ENCODE peak calls at places on chromosomes 3 and 15, in four cellular contexts. One of them, this sample, is unnamed.

GRCh38 chr3:43769097-43769470 is 78.3 kb downstream of the ABHD5 start:
- DNase-seq in bronchial epithelial cell: no peak
- DNase-seq in esophagus muscularis mucosa: no peak
- DNase-seq in psoas muscle: no peak
- DNase-seq in this sample: no peak

GRCh38 chr3:109023656-109024254 is 70.1 kb upstream of the GUCA1C start:
- DNase-seq in bronchial epithelial cell: peak; percentile 42
- DNase-seq in esophagus muscularis mucosa: no peak
- DNase-seq in psoas muscle: no peak
- DNase-seq in this sample: peak; percentile 41

GRCh38 chr3:123584284-123584987 is 417 bp downstream of the HACD2 start:
- DNase-seq in bronchial epithelial cell: no peak
- DNase-seq in esophagus muscularis mucosa: peak; percentile 66
- DNase-seq in psoas muscle: peak; percentile 78
- DNase-seq in this sample: no peak

GRCh38 chr3:325495-325894 is 128.9 kb downstream of the CHL1 start:
- DNase-seq in bronchial epithelial cell: no peak
- DNase-seq in esophagus muscularis mucosa: no peak
- DNase-seq in psoas muscle: no peak
- DNase-seq in this sample: no peak

GRCh38 chr15:80208758-80209734 is 43.0 kb downstream of the CTXND1 start:
- DNase-seq in bronchial epithelial cell: no peak
- DNase-seq in esophagus muscularis mucosa: peak; percentile 66
- DNase-seq in psoas muscle: no peak
- DNase-seq in this sample: no peak

GRCh38 chr15:25989327-25989726 is 126.2 kb upstream of the ATP10A start:
- DNase-seq in bronchial epithelial cell: no peak
- DNase-seq in esophagus muscularis mucosa: peak; percentile 78
- DNase-seq in psoas muscle: no peak
- DNase-seq in this sample: no peak

GRCh38 chr3:132870596-132870995 is 148.4 kb upstream of the NPHP3 start:
- DNase-seq in bronchial epithelial cell: no peak
- DNase-seq in esophagus muscularis mucosa: no peak
- DNase-seq in psoas muscle: no peak
- DNase-seq in this sample: no peak

GRCh38 chr3:123352134-123352554 is 96.7 kb downstream of the ADCY5 start:
- DNase-seq in bronchial epithelial cell: no peak
- DNase-seq in esophagus muscularis mucosa: no peak
- DNase-seq in psoas muscle: no peak
- DNase-seq in this sample: no peak

GRCh38 chr3:128369106-128369708 is 97.5 kb downstream of the DNAJB8 start:
- DNase-seq in bronchial epithelial cell: no peak
- DNase-seq in esophagus muscularis mucosa: no peak
- DNase-seq in psoas muscle: no peak
- DNase-seq in this sample: no peak

GRCh38 chr15:66131200-66131599 is 122.3 kb downstream of the MEGF11 start:
- DNase-seq in bronchial epithelial cell: no peak
- DNase-seq in esophagus muscularis mucosa: no peak
- DNase-seq in psoas muscle: no peak
- DNase-seq in this sample: no peak

GRCh38 chr15:58758141-58758540 is 8.6 kb upstream of the ADAM10 start:
- DNase-seq in bronchial epithelial cell: no peak
- DNase-seq in esophagus muscularis mucosa: no peak
- DNase-seq in psoas muscle: no peak
- DNase-seq in this sample: peak; percentile 58

GRCh38 chr3:141392018-141392370 is 23.7 kb downstream of the ZBTB38 start:
- DNase-seq in bronchial epithelial cell: no peak
- DNase-seq in esophagus muscularis mucosa: no peak
- DNase-seq in psoas muscle: no peak
- DNase-seq in this sample: no peak

GRCh38 chr3:111539351-111540331 is 2.4 kb upstream of the CD96 start:
- DNase-seq in bronchial epithelial cell: peak; percentile 49
- DNase-seq in esophagus muscularis mucosa: no peak
- DNase-seq in psoas muscle: peak; percentile 50
- DNase-seq in this sample: peak; percentile 49

GRCh38 chr15:71469393-71469792 is 341.0 kb upstream of the NR2E3 start:
- DNase-seq in bronchial epithelial cell: no peak
- DNase-seq in esophagus muscularis mucosa: no peak
- DNase-seq in psoas muscle: no peak
- DNase-seq in this sample: peak; percentile 30

GRCh38 chr3:66441124-66441523 is 59.7 kb downstream of the LRIG1 start:
- DNase-seq in bronchial epithelial cell: peak; percentile 82
- DNase-seq in esophagus muscularis mucosa: no peak
- DNase-seq in psoas muscle: no peak
- DNase-seq in this sample: peak; percentile 38

GRCh38 chr15:101045835-101046691 is 126.9 kb downstream of the LRRK1 start:
- DNase-seq in bronchial epithelial cell: no peak
- DNase-seq in esophagus muscularis mucosa: peak; percentile 74
- DNase-seq in psoas muscle: no peak
- DNase-seq in this sample: no peak

GRCh38 chr3:188133646-188134045 is 20.3 kb upstream of the LPP start:
- DNase-seq in bronchial epithelial cell: no peak
- DNase-seq in esophagus muscularis mucosa: no peak
- DNase-seq in psoas muscle: no peak
- DNase-seq in this sample: peak; percentile 39

GRCh38 chr15:59137566-59137965 is 32.6 kb downstream of the CCNB2 start:
- DNase-seq in bronchial epithelial cell: no peak
- DNase-seq in esophagus muscularis mucosa: no peak
- DNase-seq in psoas muscle: no peak
- DNase-seq in this sample: no peak

GRCh38 chr3:117130222-117130621 is 420.6 kb downstream of the TUSC7 start:
- DNase-seq in bronchial epithelial cell: no peak
- DNase-seq in esophagus muscularis mucosa: no peak
- DNase-seq in psoas muscle: no peak
- DNase-seq in this sample: no peak

GRCh38 chr3:134567605-134568004 is 81.7 kb downstream of the CEP63 start:
- DNase-seq in bronchial epithelial cell: no peak
- DNase-seq in esophagus muscularis mucosa: no peak
- DNase-seq in psoas muscle: no peak
- DNase-seq in this sample: no peak

GRCh38 chr3:15205934-15206661 is at the start of gene CAPN7:
- DNase-seq in bronchial epithelial cell: peak; percentile 79
- DNase-seq in esophagus muscularis mucosa: peak; percentile 96
- DNase-seq in psoas muscle: peak; percentile 98
- DNase-seq in this sample: peak; percentile 95

GRCh38 chr3:182921665-182922355 is 58.5 kb downstream of the DCUN1D1 start:
- DNase-seq in bronchial epithelial cell: no peak
- DNase-seq in esophagus muscularis mucosa: no peak
- DNase-seq in psoas muscle: no peak
- DNase-seq in this sample: peak; percentile 55

GRCh38 chr15:43249236-43249635 is 17.5 kb downstream of the TGM5 start:
- DNase-seq in bronchial epithelial cell: no peak
- DNase-seq in esophagus muscularis mucosa: no peak
- DNase-seq in psoas muscle: no peak
- DNase-seq in this sample: no peak

GRCh38 chr3:53169045-53169831 is 8.2 kb downstream of the PRKCD start:
- DNase-seq in bronchial epithelial cell: no peak
- DNase-seq in esophagus muscularis mucosa: no peak
- DNase-seq in psoas muscle: no peak
- DNase-seq in this sample: peak; percentile 7

GRCh38 chr3:114584734-114585371 is 291.0 kb downstream of the TIGIT start:
- DNase-seq in bronchial epithelial cell: no peak
- DNase-seq in esophagus muscularis mucosa: no peak
- DNase-seq in psoas muscle: no peak
- DNase-seq in this sample: no peak

DNA sequence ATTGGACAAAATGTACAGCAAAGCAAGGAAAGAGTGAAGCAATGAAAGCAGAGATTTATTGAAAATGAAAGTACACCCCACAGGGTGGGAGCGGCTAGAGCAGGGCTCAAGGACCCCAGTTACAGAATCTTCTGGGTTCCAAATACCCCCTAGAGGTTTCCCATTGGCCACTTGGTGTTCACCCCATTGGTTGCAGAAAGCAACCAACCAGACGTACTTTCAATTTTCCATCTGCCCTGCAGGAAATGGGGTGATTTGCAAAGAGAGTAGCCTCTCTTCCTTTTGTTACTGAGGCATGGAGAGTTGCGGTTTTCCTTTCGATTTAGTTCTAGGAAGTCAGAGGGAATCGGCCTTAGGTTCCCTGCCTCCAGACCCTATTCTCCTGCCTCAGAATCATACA is 2.4 kb downstream of the PML start:
- DNase-seq in bronchial epithelial cell: no peak
- DNase-seq in esophagus muscularis mucosa: no peak
- DNase-seq in psoas muscle: no peak
- DNase-seq in this sample: peak; percentile 89
- H3K4me3 ChIP-seq in bronchial epithelial cell: no peak overlapping the region
- H3K4me3 ChIP-seq in esophagus muscularis mucosa: peak overlapping the region; percentile 87
- H3K4me3 ChIP-seq in psoas muscle: peak overlapping the region; percentile 92
- H3K4me3 ChIP-seq in this sample: peak overlapping the region; percentile 78

GRCh38 chr15:55921744-55922143 is 71.7 kb downstream of the NEDD4 start:
- DNase-seq in bronchial epithelial cell: no peak
- DNase-seq in esophagus muscularis mucosa: no peak
- DNase-seq in psoas muscle: no peak
- DNase-seq in this sample: no peak
- TF ChIP-seq CTCF in bronchial epithelial cell: no peak
- TF ChIP-seq CTCF in esophagus muscularis mucosa: no peak
- TF ChIP-seq CTCF in psoas muscle: no peak
- TF ChIP-seq CTCF in this sample: peak; percentile 12

GRCh38 chr3:129428020-129428381 is 435 bp downstream of the EFCAB12 start:
- DNase-seq in bronchial epithelial cell: no peak
- DNase-seq in esophagus muscularis mucosa: no peak
- DNase-seq in psoas muscle: no peak
- DNase-seq in this sample: no peak
- H3K4me3 ChIP-seq in bronchial epithelial cell: peak overlapping the region; percentile 50
- H3K4me3 ChIP-seq in esophagus muscularis mucosa: peak overlapping the region; percentile 57
- H3K4me3 ChIP-seq in psoas muscle: peak overlapping the region; percentile 73
- H3K4me3 ChIP-seq in this sample: peak overlapping the region; percentile 73

DNA sequence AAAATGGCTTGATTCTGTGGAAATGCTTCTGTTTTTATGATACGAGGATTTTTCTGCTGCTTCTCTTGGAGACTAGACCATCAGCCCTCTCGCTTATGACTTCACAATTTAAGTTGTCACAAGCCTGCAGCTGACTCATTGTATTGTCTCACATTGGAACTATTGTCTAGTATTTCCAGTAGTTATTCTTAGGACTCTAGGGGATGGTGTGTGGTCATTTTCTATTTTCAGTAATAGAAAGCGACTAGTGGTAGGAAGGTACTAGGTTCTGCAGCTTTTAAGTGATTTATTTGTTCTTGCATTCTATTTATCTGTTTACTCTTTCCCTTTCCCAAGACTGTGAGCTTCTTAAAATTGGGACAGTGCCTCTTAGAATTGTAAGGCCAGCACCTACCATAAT is 66.3 kb upstream of the CRTC3 start:
- DNase-seq in bronchial epithelial cell: peak; percentile 60
- DNase-seq in esophagus muscularis mucosa: no peak
- DNase-seq in psoas muscle: no peak
- DNase-seq in this sample: peak; percentile 62
- TF ChIP-seq CTCF in bronchial epithelial cell: no peak
- TF ChIP-seq CTCF in esophagus muscularis mucosa: peak; percentile 14
- TF ChIP-seq CTCF in psoas muscle: peak; percentile 25
- TF ChIP-seq CTCF in this sample: no peak

GRCh38 chr15:70099167-70099965 is 1.6 kb upstream of the TLE3 start:
- DNase-seq in bronchial epithelial cell: peak; percentile 93
- DNase-seq in esophagus muscularis mucosa: peak; percentile 100
- DNase-seq in psoas muscle: peak; percentile 100
- DNase-seq in this sample: peak; percentile 100

GRCh38 chr15:70100495-70101331 is 3.0 kb upstream of the TLE3 start:
- DNase-seq in bronchial epithelial cell: no peak
- DNase-seq in esophagus muscularis mucosa: no peak
- DNase-seq in psoas muscle: peak; percentile 75
- DNase-seq in this sample: peak; percentile 87

GRCh38 chr15:70099966-70100494 is 2.3 kb upstream of the TLE3 start:
- DNase-seq in bronchial epithelial cell: no peak
- DNase-seq in esophagus muscularis mucosa: no peak
- DNase-seq in psoas muscle: no peak
- DNase-seq in this sample: no peak

GRCh38 chr15:70102827-70103226 is 5.1 kb upstream of the TLE3 start:
- DNase-seq in bronchial epithelial cell: no peak
- DNase-seq in esophagus muscularis mucosa: no peak
- DNase-seq in psoas muscle: no peak
- DNase-seq in this sample: no peak

DNA sequence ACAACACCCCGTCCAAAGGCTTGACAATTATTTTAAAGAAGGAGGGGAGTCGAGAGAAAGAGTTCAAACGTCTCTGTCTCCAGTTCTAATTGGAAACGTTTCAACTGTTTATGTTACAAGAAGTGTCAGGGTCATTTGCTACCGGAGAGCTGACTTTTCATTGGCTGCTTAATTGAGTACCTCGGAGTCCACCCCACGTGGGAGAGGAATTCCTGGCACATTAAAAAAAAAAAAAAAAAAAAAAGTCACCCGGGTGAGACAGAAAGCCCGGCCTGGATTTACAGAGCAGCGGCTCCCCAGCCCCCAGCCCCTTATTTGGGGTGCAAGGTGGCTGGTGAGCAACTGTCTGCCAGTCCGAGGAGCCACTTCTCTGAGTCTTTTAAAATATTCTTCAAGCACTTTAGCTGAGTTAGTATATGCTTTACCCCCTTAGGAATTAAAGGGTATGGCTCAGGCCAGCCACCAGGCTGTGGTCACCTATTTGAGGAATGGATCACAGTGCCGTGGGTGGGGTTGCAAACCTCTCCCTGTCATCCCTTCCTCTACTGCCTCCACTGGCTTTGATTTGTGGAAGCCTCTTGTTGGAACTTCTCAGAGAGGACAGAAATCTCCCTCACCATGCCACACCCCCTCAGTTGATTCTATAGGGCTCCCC is 3.9 kb upstream of the TLE3 start:
- DNase-seq in bronchial epithelial cell: peak; percentile 67
- DNase-seq in esophagus muscularis mucosa: no peak
- DNase-seq in psoas muscle: peak; percentile 67
- DNase-seq in this sample: peak; percentile 99
- H3K4me3 ChIP-seq in bronchial epithelial cell: no peak overlapping the region
- H3K4me3 ChIP-seq in esophagus muscularis mucosa: peak overlapping the region; percentile 97
- H3K4me3 ChIP-seq in psoas muscle: peak overlapping the region; percentile 62
- H3K4me3 ChIP-seq in this sample: peak overlapping the region; percentile 39

GRCh38 chr3:73401616-73402265 is 223.0 kb downstream of the PDZRN3 start:
- DNase-seq in bronchial epithelial cell: no peak
- DNase-seq in esophagus muscularis mucosa: no peak
- DNase-seq in psoas muscle: no peak
- DNase-seq in this sample: peak; percentile 70

GRCh38 chr3:73399106-73399505 is 225.6 kb downstream of the PDZRN3 start:
- DNase-seq in bronchial epithelial cell: no peak
- DNase-seq in esophagus muscularis mucosa: no peak
- DNase-seq in psoas muscle: no peak
- DNase-seq in this sample: peak; percentile 62

GRCh38 chr3:73398084-73398483 is 226.7 kb downstream of the PDZRN3 start:
- DNase-seq in bronchial epithelial cell: no peak
- DNase-seq in esophagus muscularis mucosa: no peak
- DNase-seq in psoas muscle: peak; percentile 56
- DNase-seq in this sample: no peak

GRCh38 chr3:73399666-73400253 is 225.0 kb downstream of the PDZRN3 start:
- DNase-seq in bronchial epithelial cell: no peak
- DNase-seq in esophagus muscularis mucosa: no peak
- DNase-seq in psoas muscle: no peak
- DNase-seq in this sample: no peak

GRCh38 chr3:73401058-73401457 is 223.7 kb downstream of the PDZRN3 start:
- DNase-seq in bronchial epithelial cell: no peak
- DNase-seq in esophagus muscularis mucosa: no peak
- DNase-seq in psoas muscle: no peak
- DNase-seq in this sample: peak; percentile 77
- TF ChIP-seq CTCF in bronchial epithelial cell: no peak
- TF ChIP-seq CTCF in esophagus muscularis mucosa: no peak
- TF ChIP-seq CTCF in psoas muscle: no peak
- TF ChIP-seq CTCF in this sample: no peak

GRCh38 chr3:46948830-46949671 is 27.5 kb downstream of the CCDC12 start:
- DNase-seq in bronchial epithelial cell: no peak
- DNase-seq in esophagus muscularis mucosa: no peak
- DNase-seq in psoas muscle: no peak
- DNase-seq in this sample: peak; percentile 64
- H3K4me3 ChIP-seq in bronchial epithelial cell: no peak overlapping the region
- H3K4me3 ChIP-seq in esophagus muscularis mucosa: no peak overlapping the region
- H3K4me3 ChIP-seq in psoas muscle: no peak overlapping the region
- H3K4me3 ChIP-seq in this sample: no peak overlapping the region

This sample was measured in fibroblast of villous mesenchyme.